ENCODE peak calls at places on chromosomes 2 and 18, in four cellular contexts. O is K562, G is HepG2, R is GM12878. S is an unnamed sample.

GRCh38 chr2:200765995-200766660 is 45.6 kb upstream of the BZW1 start:
- DNase-seq in O (no peak), G (no peak), R (no peak), S (no peak)

GRCh38 chr2:234671716-234672115 is 174.8 kb upstream of the ARL4C start:
- DNase-seq in O (no peak), G (no peak), R (no peak), S (no peak)

GRCh38 chr2:46964835-46965560 is 49.4 kb upstream of the MCFD2 start:
- DNase-seq in O (no peak), G (peak), R (no peak), S (no peak)

GRCh38 chr2:39778233-39778632 is 825 bp downstream of the THUMPD2 start:
- DNase-seq in O (no peak), G (no peak), R (no peak), S (no peak)

GRCh38 chr2:136246086-136246669 is 128.2 kb upstream of the CXCR4 start:
- DNase-seq in O (no peak), G (peak), R (peak), S (no peak)

GRCh38 chr2:75047189-75047812 is 88.9 kb downstream of the POLE4 start:
- DNase-seq in O (no peak), G (peak), R (no peak), S (no peak)

GRCh38 chr2:239804161-239805042 is 220.7 kb downstream of the NDUFA10 start:
- DNase-seq in O (no peak), G (no peak), R (no peak), S (no peak)

GRCh38 chr2:218010838-218011616 is 8.2 kb upstream of the TNS1 start:
- DNase-seq in O (no peak), G (no peak), R (no peak), S (peak)

GRCh38 chr18:37264956-37265355 is 300.6 kb downstream of the CELF4 start:
- DNase-seq in O (no peak), G (no peak), R (no peak), S (no peak)

GRCh38 chr18:54023471-54023870 is 201.0 kb downstream of the MBD2 start:
- DNase-seq in O (no peak), G (no peak), R (peak), S (no peak)
- TF ChIP-seq TARDBP in O (no peak), G (no peak), R (no peak), S (no peak)

DNA sequence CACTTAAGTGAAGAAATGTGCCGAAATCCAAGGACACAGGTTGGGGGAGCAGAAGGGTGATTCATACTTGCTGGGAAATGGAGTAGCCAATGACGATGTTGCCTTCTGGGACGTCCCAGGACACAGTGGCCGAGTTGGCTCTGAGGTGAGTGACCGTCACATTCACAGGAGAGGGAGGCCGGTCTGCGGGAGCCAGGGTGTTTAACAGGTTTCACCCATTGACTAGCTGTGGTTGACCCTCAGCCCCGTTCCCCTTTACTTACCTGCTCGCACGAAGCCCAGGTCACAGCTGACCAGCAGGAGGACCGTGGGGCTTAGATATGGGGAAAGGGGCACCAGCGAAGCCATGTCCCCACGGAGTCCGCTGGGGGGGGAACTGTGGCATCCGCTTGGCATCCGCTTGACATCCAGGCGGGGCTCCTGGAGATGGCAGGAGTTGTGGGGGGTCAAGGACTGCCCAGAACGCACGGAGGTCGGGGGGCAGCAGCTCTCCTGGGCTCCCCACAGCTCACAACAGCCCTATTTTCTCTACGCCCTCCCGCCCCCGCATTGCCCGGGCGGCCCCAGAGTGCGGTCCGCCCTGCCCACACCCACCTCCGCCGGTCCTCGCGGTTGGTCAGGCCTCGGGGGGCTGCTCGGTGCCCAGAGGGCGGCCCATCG is 586 bp downstream of the FNDC4 start:
- DNase-seq in O (peak), G (peak), R (no peak), S (no peak)
- TF ChIP-seq FOXM1 in O (no peak), G (no peak), R (no peak), S (no peak)

GRCh38 chr18:43542016-43542415 is 264.7 kb upstream of the SYT4 start:
- DNase-seq in O (no peak), G (no peak), R (no peak), S (no peak)

GRCh38 chr18:43539862-43540261 is 262.6 kb upstream of the SYT4 start:
- DNase-seq in O (no peak), G (no peak), R (no peak), S (no peak)

DNA sequence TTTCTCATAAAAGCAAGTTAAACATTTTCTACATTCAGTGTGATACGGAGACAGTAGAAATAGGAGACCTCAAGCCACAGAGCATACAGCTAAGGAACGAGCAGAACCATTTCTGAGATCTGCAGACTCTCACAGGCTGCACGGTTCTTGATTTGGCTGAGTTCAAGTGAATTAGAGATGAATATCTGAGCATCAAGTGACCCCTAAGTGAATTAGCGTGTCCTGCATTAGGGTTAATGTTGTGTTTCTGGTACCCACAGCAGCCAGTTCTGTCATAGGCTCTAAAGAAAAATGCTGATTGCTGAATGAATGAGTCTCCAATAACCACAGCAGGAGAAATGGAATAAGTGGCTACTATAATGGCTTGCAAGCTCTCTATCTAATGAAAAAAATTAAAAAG is 265.9 kb upstream of the SYT4 start:
- DNase-seq in O (no peak), G (no peak), R (no peak), S (no peak)
- TF ChIP-seq TARDBP in O (no peak), G (no peak), R (no peak), S (no peak)

GRCh38 chr18:42578781-42579180 is 536.7 kb downstream of the RIT2 start:
- DNase-seq in O (no peak), G (no peak), R (no peak), S (no peak)

GRCh38 chr18:42586603-42587002 is 528.9 kb downstream of the RIT2 start:
- DNase-seq in O (no peak), G (no peak), R (no peak), S (no peak)

GRCh38 chr18:42582266-42582665 is 533.2 kb downstream of the RIT2 start:
- DNase-seq in O (no peak), G (no peak), R (no peak), S (no peak)

DNA sequence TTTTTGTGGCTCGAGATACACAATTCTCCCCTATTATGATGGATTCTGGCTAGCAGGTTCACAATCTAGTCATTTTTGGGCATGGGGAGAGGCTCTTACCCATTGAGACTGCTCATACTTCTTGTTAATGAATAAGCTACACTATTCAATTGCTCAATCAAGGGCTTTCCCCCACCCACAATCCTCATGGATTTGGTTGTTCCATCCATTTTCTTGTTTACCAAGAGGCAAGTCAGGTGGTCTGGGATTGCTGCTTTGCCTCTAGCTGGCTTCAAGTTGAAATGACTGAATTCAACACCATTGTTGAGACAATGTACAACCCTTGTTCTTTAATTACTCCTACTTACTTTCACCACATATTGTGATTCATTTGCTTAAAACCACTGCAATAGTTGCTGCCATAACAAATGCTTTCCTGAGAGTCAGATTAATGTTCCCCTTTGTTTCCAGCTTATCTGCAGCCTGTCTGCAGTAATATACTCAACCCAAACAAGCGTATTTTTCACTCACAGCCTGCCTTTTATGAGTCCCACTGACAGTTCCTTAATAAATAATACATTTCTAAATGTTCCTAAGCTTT is 532.2 kb downstream of the RIT2 start:
- DNase-seq in O (no peak), G (no peak), R (no peak), S (no peak)
- TF ChIP-seq FOXM1 in O (no peak), G (no peak), R (no peak), S (no peak)

GRCh38 chr18:23238651-23239349 is 103.5 kb downstream of the CABLES1 start:
- DNase-seq in O (no peak), G (no peak), R (no peak), S (no peak)
- TF ChIP-seq TARDBP in O (no peak), G (no peak), R (no peak), S (no peak)

DNA sequence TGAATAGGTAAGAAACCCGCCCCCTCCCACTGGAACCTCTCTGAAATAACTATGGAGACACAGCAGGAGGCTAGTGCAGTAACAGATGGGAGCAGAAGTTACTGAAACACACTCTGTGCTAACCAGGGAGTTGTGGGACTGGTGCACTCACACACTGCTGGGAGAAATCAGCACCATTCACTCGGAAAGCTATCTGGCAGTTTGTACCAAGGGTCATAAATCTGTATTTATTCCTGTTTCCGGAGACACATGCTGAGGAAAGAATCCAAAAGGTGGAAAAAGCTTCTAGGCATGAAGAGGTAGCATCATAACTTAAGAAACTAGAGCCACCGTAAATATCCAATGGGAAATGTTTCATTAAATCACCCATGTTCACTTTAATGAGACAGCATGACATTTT is 39.9 kb downstream of the TGFA start:
- DNase-seq in O (no peak), G (no peak), R (no peak), S (peak)
- TF ChIP-seq FOXM1 in O (no peak), G (no peak), R (no peak), S (no peak)

GRCh38 chr2:9328931-9329330 is 94.4 kb downstream of the ITGB1BP1 start:
- DNase-seq in O (no peak), G (no peak), R (no peak), S (no peak)

GRCh38 chr2:9327873-9328352 is 95.4 kb downstream of the ITGB1BP1 start:
- DNase-seq in O (no peak), G (peak), R (no peak), S (no peak)

GRCh38 chr2:9331704-9332103 is 91.6 kb downstream of the ITGB1BP1 start:
- DNase-seq in O (peak), G (no peak), R (no peak), S (no peak)

GRCh38 chr2:9330639-9331270 is 92.6 kb downstream of the ITGB1BP1 start:
- DNase-seq in O (no peak), G (no peak), R (no peak), S (no peak)

GRCh38 chr2:9329497-9329896 is 93.8 kb downstream of the ITGB1BP1 start:
- DNase-seq in O (no peak), G (no peak), R (no peak), S (no peak)
- TF ChIP-seq TARDBP in O (no peak), G (no peak), R (no peak), S (no peak)